ENCODE peak calls at places on chromosome 1, in nine cellular contexts. One of them, this sample, is unnamed.

GRCh38 chr1:228018125-228018398 is 11.3 kb downstream of the WNT3A start:
- DNase-seq in aorta: no peak
- DNase-seq in CD8-positive, alpha-beta memory T cell: no peak
- DNase-seq in cardiac muscle cell: no peak
- DNase-seq in lower leg skin: peak; percentile 53
- DNase-seq in OCI-LY7: no peak
- DNase-seq in lower lobe of right lung: no peak
- DNase-seq in foreskin fibroblast: no peak
- DNase-seq in suprapubic skin: no peak
- DNase-seq in this sample: no peak

GRCh38 chr1:229862017-229862774 is 204.8 kb upstream of the GALNT2 start:
- DNase-seq in OCI-LY7: no peak
- DNase-seq in lower lobe of right lung: no peak
- DNase-seq in lower leg skin: peak; percentile 40
- DNase-seq in foreskin fibroblast: no peak
- DNase-seq in aorta: no peak
- DNase-seq in cardiac muscle cell: peak; percentile 32
- DNase-seq in suprapubic skin: no peak
- DNase-seq in CD8-positive, alpha-beta memory T cell: no peak
- DNase-seq in this sample: no peak

GRCh38 chr1:116218922-116219321 is 107.7 kb downstream of the MAB21L3 start:
- DNase-seq in lower leg skin: peak; percentile 52
- DNase-seq in foreskin fibroblast: no peak
- DNase-seq in OCI-LY7: no peak
- DNase-seq in suprapubic skin: no peak
- DNase-seq in CD8-positive, alpha-beta memory T cell: no peak
- DNase-seq in cardiac muscle cell: peak; percentile 42
- DNase-seq in lower lobe of right lung: no peak
- DNase-seq in aorta: no peak
- DNase-seq in this sample: peak; percentile 41

GRCh38 chr1:181094813-181095212 is 6.3 kb downstream of the IER5 start:
- DNase-seq in lower lobe of right lung: no peak
- DNase-seq in OCI-LY7: no peak
- DNase-seq in cardiac muscle cell: peak; percentile 80
- DNase-seq in aorta: peak; percentile 61
- DNase-seq in foreskin fibroblast: peak; percentile 79
- DNase-seq in CD8-positive, alpha-beta memory T cell: no peak
- DNase-seq in lower leg skin: no peak
- DNase-seq in suprapubic skin: no peak
- DNase-seq in this sample: no peak

GRCh38 chr1:192724670-192725069 is 84.2 kb upstream of the RGS2 start:
- DNase-seq in cardiac muscle cell: no peak
- DNase-seq in lower leg skin: no peak
- DNase-seq in aorta: no peak
- DNase-seq in lower lobe of right lung: no peak
- DNase-seq in OCI-LY7: no peak
- DNase-seq in CD8-positive, alpha-beta memory T cell: no peak
- DNase-seq in suprapubic skin: no peak
- DNase-seq in foreskin fibroblast: peak; percentile 69
- DNase-seq in this sample: no peak

GRCh38 chr1:181149326-181150000 is 61.0 kb downstream of the IER5 start:
- DNase-seq in CD8-positive, alpha-beta memory T cell: peak; percentile 61
- DNase-seq in OCI-LY7: peak; percentile 83
- DNase-seq in lower leg skin: peak; percentile 74
- DNase-seq in suprapubic skin: peak; percentile 19
- DNase-seq in aorta: no peak
- DNase-seq in cardiac muscle cell: no peak
- DNase-seq in lower lobe of right lung: no peak
- DNase-seq in foreskin fibroblast: no peak
- DNase-seq in this sample: peak; percentile 43

GRCh38 chr1:209416009-209416408 is 167.5 kb upstream of the CAMK1G start:
- DNase-seq in lower leg skin: no peak
- DNase-seq in lower lobe of right lung: no peak
- DNase-seq in foreskin fibroblast: no peak
- DNase-seq in OCI-LY7: no peak
- DNase-seq in cardiac muscle cell: no peak
- DNase-seq in aorta: no peak
- DNase-seq in CD8-positive, alpha-beta memory T cell: no peak
- DNase-seq in suprapubic skin: no peak
- DNase-seq in this sample: peak; percentile 14

GRCh38 chr1:234745844-234746797 is 136.1 kb upstream of the IRF2BP2 start:
- DNase-seq in lower lobe of right lung: no peak
- DNase-seq in CD8-positive, alpha-beta memory T cell: no peak
- DNase-seq in lower leg skin: no peak
- DNase-seq in foreskin fibroblast: peak; percentile 33
- DNase-seq in OCI-LY7: no peak
- DNase-seq in aorta: no peak
- DNase-seq in cardiac muscle cell: no peak
- DNase-seq in suprapubic skin: no peak
- DNase-seq in this sample: no peak

GRCh38 chr1:235500971-235501540 is 3.2 kb downstream of the B3GALNT2 start:
- DNase-seq in CD8-positive, alpha-beta memory T cell: no peak
- DNase-seq in foreskin fibroblast: peak; percentile 27
- DNase-seq in lower lobe of right lung: no peak
- DNase-seq in lower leg skin: no peak
- DNase-seq in suprapubic skin: no peak
- DNase-seq in OCI-LY7: peak; percentile 46
- DNase-seq in cardiac muscle cell: no peak
- DNase-seq in aorta: no peak
- DNase-seq in this sample: no peak

GRCh38 chr1:10854856-10855459 is 58.5 kb upstream of the CASZ1 start:
- DNase-seq in lower leg skin: no peak
- DNase-seq in suprapubic skin: no peak
- DNase-seq in foreskin fibroblast: no peak
- DNase-seq in OCI-LY7: no peak
- DNase-seq in lower lobe of right lung: no peak
- DNase-seq in CD8-positive, alpha-beta memory T cell: no peak
- DNase-seq in cardiac muscle cell: no peak
- DNase-seq in aorta: no peak
- DNase-seq in this sample: no peak

GRCh38 chr1:154759793-154760192 is 110.3 kb downstream of the KCNN3 start:
- DNase-seq in lower lobe of right lung: no peak
- DNase-seq in aorta: no peak
- DNase-seq in lower leg skin: peak; percentile 17
- DNase-seq in foreskin fibroblast: no peak
- DNase-seq in CD8-positive, alpha-beta memory T cell: no peak
- DNase-seq in OCI-LY7: no peak
- DNase-seq in cardiac muscle cell: no peak
- DNase-seq in suprapubic skin: no peak
- DNase-seq in this sample: no peak

GRCh38 chr1:112717263-112717662 is 2.1 kb upstream of the PPM1J start:
- DNase-seq in cardiac muscle cell: no peak
- DNase-seq in foreskin fibroblast: no peak
- DNase-seq in aorta: no peak
- DNase-seq in lower lobe of right lung: no peak
- DNase-seq in suprapubic skin: no peak
- DNase-seq in lower leg skin: no peak
- DNase-seq in OCI-LY7: no peak
- DNase-seq in CD8-positive, alpha-beta memory T cell: no peak
- DNase-seq in this sample: no peak

GRCh38 chr1:178341218-178341956 is 155.4 kb downstream of the CLEC20A start:
- DNase-seq in cardiac muscle cell: peak; percentile 87
- DNase-seq in suprapubic skin: peak; percentile 65
- DNase-seq in lower lobe of right lung: peak; percentile 75
- DNase-seq in lower leg skin: no peak
- DNase-seq in foreskin fibroblast: peak; percentile 89
- DNase-seq in OCI-LY7: no peak
- DNase-seq in aorta: peak; percentile 58
- DNase-seq in CD8-positive, alpha-beta memory T cell: no peak
- DNase-seq in this sample: peak; percentile 72

GRCh38 chr1:24483441-24483840 is 19.2 kb upstream of the RCAN3 start:
- DNase-seq in CD8-positive, alpha-beta memory T cell: no peak
- DNase-seq in cardiac muscle cell: no peak
- DNase-seq in suprapubic skin: no peak
- DNase-seq in aorta: no peak
- DNase-seq in OCI-LY7: no peak
- DNase-seq in lower lobe of right lung: no peak
- DNase-seq in lower leg skin: no peak
- DNase-seq in foreskin fibroblast: no peak
- DNase-seq in this sample: no peak
- H3K4me3 ChIP-seq in CD8-positive, alpha-beta memory T cell: peak overlapping the region; percentile 18
- H3K4me3 ChIP-seq in cardiac muscle cell: no peak overlapping the region
- H3K4me3 ChIP-seq in suprapubic skin: no peak overlapping the region
- H3K4me3 ChIP-seq in aorta: no peak overlapping the region
- H3K4me3 ChIP-seq in OCI-LY7: no peak overlapping the region
- H3K4me3 ChIP-seq in lower lobe of right lung: no peak overlapping the region
- H3K4me3 ChIP-seq in lower leg skin: no peak overlapping the region
- H3K4me3 ChIP-seq in foreskin fibroblast: no peak overlapping the region
- H3K4me3 ChIP-seq in this sample: no peak overlapping the region

GRCh38 chr1:168157638-168158037 is 20.9 kb upstream of the GPR161 start:
- DNase-seq in suprapubic skin: no peak
- DNase-seq in aorta: no peak
- DNase-seq in OCI-LY7: no peak
- DNase-seq in CD8-positive, alpha-beta memory T cell: no peak
- DNase-seq in foreskin fibroblast: no peak
- DNase-seq in cardiac muscle cell: no peak
- DNase-seq in lower leg skin: no peak
- DNase-seq in lower lobe of right lung: no peak
- DNase-seq in this sample: no peak
- H3K4me3 ChIP-seq in suprapubic skin: no peak overlapping the region
- H3K4me3 ChIP-seq in aorta: no peak overlapping the region
- H3K4me3 ChIP-seq in OCI-LY7: no peak overlapping the region
- H3K4me3 ChIP-seq in CD8-positive, alpha-beta memory T cell: no peak overlapping the region
- H3K4me3 ChIP-seq in foreskin fibroblast: no peak overlapping the region
- H3K4me3 ChIP-seq in cardiac muscle cell: no peak overlapping the region
- H3K4me3 ChIP-seq in lower leg skin: no peak overlapping the region
- H3K4me3 ChIP-seq in lower lobe of right lung: no peak overlapping the region
- H3K4me3 ChIP-seq in this sample: no peak overlapping the region

DNA sequence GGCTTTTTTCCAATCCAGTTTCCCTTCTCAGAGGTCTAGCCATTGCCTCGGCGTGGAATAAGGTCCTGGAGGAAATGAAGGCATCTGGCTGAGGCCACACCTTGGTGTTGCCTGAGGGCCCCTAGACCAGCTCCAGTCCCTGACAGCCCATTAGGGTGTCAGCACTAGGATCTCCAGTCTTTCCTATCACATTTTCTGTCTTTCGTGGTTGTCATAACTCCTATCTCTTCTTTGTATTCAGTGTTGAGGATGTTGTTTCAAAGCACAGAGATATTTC is 844.4 kb downstream of the KCNT2 start:
- DNase-seq in CD8-positive, alpha-beta memory T cell: no peak
- DNase-seq in OCI-LY7: no peak
- DNase-seq in cardiac muscle cell: no peak
- DNase-seq in aorta: no peak
- DNase-seq in lower lobe of right lung: no peak
- DNase-seq in suprapubic skin: no peak
- DNase-seq in lower leg skin: no peak
- DNase-seq in foreskin fibroblast: no peak
- DNase-seq in this sample: no peak
- H3K4me3 ChIP-seq in CD8-positive, alpha-beta memory T cell: no peak overlapping the region
- H3K4me3 ChIP-seq in OCI-LY7: no peak overlapping the region
- H3K4me3 ChIP-seq in cardiac muscle cell: no peak overlapping the region
- H3K4me3 ChIP-seq in aorta: no peak overlapping the region
- H3K4me3 ChIP-seq in lower lobe of right lung: no peak overlapping the region
- H3K4me3 ChIP-seq in suprapubic skin: no peak overlapping the region
- H3K4me3 ChIP-seq in lower leg skin: no peak overlapping the region
- H3K4me3 ChIP-seq in foreskin fibroblast: no peak overlapping the region
- H3K4me3 ChIP-seq in this sample: no peak overlapping the region

GRCh38 chr1:160768295-160768657 is 27.7 kb upstream of the LY9 start:
- DNase-seq in CD8-positive, alpha-beta memory T cell: peak; percentile 75
- DNase-seq in lower lobe of right lung: peak; percentile 64
- DNase-seq in lower leg skin: no peak
- DNase-seq in cardiac muscle cell: peak; percentile 10
- DNase-seq in OCI-LY7: peak; percentile 84
- DNase-seq in foreskin fibroblast: no peak
- DNase-seq in suprapubic skin: no peak
- DNase-seq in aorta: peak; percentile 75
- DNase-seq in this sample: peak; percentile 64
- H3K4me3 ChIP-seq in CD8-positive, alpha-beta memory T cell: peak overlapping the region; percentile 69
- H3K4me3 ChIP-seq in lower lobe of right lung: no peak overlapping the region
- H3K4me3 ChIP-seq in lower leg skin: no peak overlapping the region
- H3K4me3 ChIP-seq in cardiac muscle cell: no peak overlapping the region
- H3K4me3 ChIP-seq in OCI-LY7: peak overlapping the region; percentile 62
- H3K4me3 ChIP-seq in foreskin fibroblast: no peak overlapping the region
- H3K4me3 ChIP-seq in suprapubic skin: no peak overlapping the region
- H3K4me3 ChIP-seq in aorta: no peak overlapping the region
- H3K4me3 ChIP-seq in this sample: no peak overlapping the region

GRCh38 chr1:150970818-150971582 is 3.6 kb downstream of the CERS2 start:
- DNase-seq in OCI-LY7: no peak
- DNase-seq in lower leg skin: peak; percentile 96
- DNase-seq in CD8-positive, alpha-beta memory T cell: no peak
- DNase-seq in suprapubic skin: peak; percentile 91
- DNase-seq in aorta: peak; percentile 86
- DNase-seq in cardiac muscle cell: peak; percentile 75
- DNase-seq in lower lobe of right lung: peak; percentile 89
- DNase-seq in foreskin fibroblast: peak; percentile 74
- DNase-seq in this sample: peak; percentile 94

GRCh38 chr1:150971583-150972416 is 2.8 kb downstream of the CERS2 start:
- DNase-seq in cardiac muscle cell: peak; percentile 33
- DNase-seq in CD8-positive, alpha-beta memory T cell: no peak
- DNase-seq in suprapubic skin: no peak
- DNase-seq in foreskin fibroblast: no peak
- DNase-seq in aorta: peak; percentile 44
- DNase-seq in lower lobe of right lung: no peak
- DNase-seq in lower leg skin: no peak
- DNase-seq in OCI-LY7: peak; percentile 32
- DNase-seq in this sample: peak; percentile 49

GRCh38 chr1:150966011-150966410 is 8.6 kb downstream of the CERS2 start:
- DNase-seq in suprapubic skin: no peak
- DNase-seq in lower lobe of right lung: no peak
- DNase-seq in aorta: no peak
- DNase-seq in cardiac muscle cell: no peak
- DNase-seq in lower leg skin: no peak
- DNase-seq in CD8-positive, alpha-beta memory T cell: no peak
- DNase-seq in OCI-LY7: no peak
- DNase-seq in foreskin fibroblast: no peak
- DNase-seq in this sample: no peak

GRCh38 chr1:150967936-150968335 is 6.7 kb downstream of the CERS2 start:
- DNase-seq in lower lobe of right lung: no peak
- DNase-seq in lower leg skin: no peak
- DNase-seq in aorta: peak; percentile 33
- DNase-seq in CD8-positive, alpha-beta memory T cell: no peak
- DNase-seq in cardiac muscle cell: no peak
- DNase-seq in OCI-LY7: no peak
- DNase-seq in foreskin fibroblast: no peak
- DNase-seq in suprapubic skin: no peak
- DNase-seq in this sample: peak; percentile 52

DNA sequence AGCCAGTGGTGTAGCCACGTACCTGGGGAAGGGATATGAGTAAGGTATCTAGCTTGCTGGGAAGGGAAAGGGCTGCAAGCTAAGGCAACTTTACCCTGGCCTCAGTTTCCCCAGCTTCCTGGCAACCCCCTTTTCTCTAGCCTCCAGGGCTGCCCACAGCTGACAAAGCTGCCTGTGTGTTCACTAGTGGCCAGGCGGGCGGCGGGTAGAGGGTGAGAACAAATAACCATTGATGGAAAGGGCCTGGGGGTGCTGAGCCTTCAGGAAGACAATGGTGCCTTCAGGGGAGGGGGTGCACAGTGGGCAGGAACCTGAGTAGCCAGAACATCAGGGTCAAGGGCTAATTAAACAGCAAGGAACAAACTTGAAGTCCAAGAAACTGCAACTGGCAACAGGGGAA is 6.1 kb downstream of the CERS2 start:
- DNase-seq in aorta: peak; percentile 30
- DNase-seq in foreskin fibroblast: no peak
- DNase-seq in lower leg skin: no peak
- DNase-seq in suprapubic skin: no peak
- DNase-seq in cardiac muscle cell: no peak
- DNase-seq in OCI-LY7: no peak
- DNase-seq in CD8-positive, alpha-beta memory T cell: no peak
- DNase-seq in lower lobe of right lung: no peak
- DNase-seq in this sample: no peak
- H3K4me3 ChIP-seq in aorta: no peak overlapping the region
- H3K4me3 ChIP-seq in foreskin fibroblast: no peak overlapping the region
- H3K4me3 ChIP-seq in lower leg skin: no peak overlapping the region
- H3K4me3 ChIP-seq in suprapubic skin: no peak overlapping the region
- H3K4me3 ChIP-seq in cardiac muscle cell: no peak overlapping the region
- H3K4me3 ChIP-seq in OCI-LY7: no peak overlapping the region
- H3K4me3 ChIP-seq in CD8-positive, alpha-beta memory T cell: no peak overlapping the region
- H3K4me3 ChIP-seq in lower lobe of right lung: no peak overlapping the region
- H3K4me3 ChIP-seq in this sample: no peak overlapping the region

This sample was measured in upper lobe of left lung.